ENCODE peak calls at places on chromosomes 6 and 20, in six cellular contexts. One of them, this sample, is unnamed.
A peak's percentile ranks its signal among the peaks of the same experiment; 100 is the strongest.

GRCh38 chr6:166942393-166943168 is 13.8 kb downstream of the RNASET2 start:
- DNase-seq in fibroblast of pulmonary artery: peak; percentile 68
- DNase-seq in colonic mucosa: peak; percentile 19
- DNase-seq in fibroblast of the aortic adventitia: no peak
- DNase-seq in bronchial epithelial cell: no peak
- DNase-seq in CD4-positive, alpha-beta T cell: peak; percentile 55
- DNase-seq in this sample: no peak

GRCh38 chr6:28884423-28885148 is 39.2 kb downstream of the TRIM27 start:
- DNase-seq in CD4-positive, alpha-beta T cell: peak; percentile 67
- DNase-seq in bronchial epithelial cell: no peak
- DNase-seq in fibroblast of the aortic adventitia: no peak
- DNase-seq in fibroblast of pulmonary artery: no peak
- DNase-seq in colonic mucosa: no peak
- DNase-seq in this sample: no peak

GRCh38 chr20:56833427-56833826 is 204.3 kb downstream of the TFAP2C start:
- DNase-seq in fibroblast of pulmonary artery: no peak
- DNase-seq in CD4-positive, alpha-beta T cell: no peak
- DNase-seq in bronchial epithelial cell: no peak
- DNase-seq in fibroblast of the aortic adventitia: no peak
- DNase-seq in colonic mucosa: no peak
- DNase-seq in this sample: no peak

GRCh38 chr6:16769986-16770376 is 8.7 kb upstream of the ATXN1 start:
- DNase-seq in bronchial epithelial cell: no peak
- DNase-seq in fibroblast of the aortic adventitia: peak; percentile 90
- DNase-seq in colonic mucosa: no peak
- DNase-seq in fibroblast of pulmonary artery: peak; percentile 70
- DNase-seq in CD4-positive, alpha-beta T cell: no peak
- DNase-seq in this sample: no peak

GRCh38 chr6:43910638-43911353 is 140.8 kb downstream of the VEGFA start:
- DNase-seq in colonic mucosa: no peak
- DNase-seq in fibroblast of pulmonary artery: peak; percentile 73
- DNase-seq in fibroblast of the aortic adventitia: peak; percentile 93
- DNase-seq in bronchial epithelial cell: peak; percentile 88
- DNase-seq in CD4-positive, alpha-beta T cell: no peak
- DNase-seq in this sample: no peak

GRCh38 chr6:83378621-83379388 is 52.0 kb downstream of the ME1 start:
- DNase-seq in CD4-positive, alpha-beta T cell: no peak
- DNase-seq in colonic mucosa: no peak
- DNase-seq in fibroblast of pulmonary artery: peak; percentile 54
- DNase-seq in fibroblast of the aortic adventitia: peak; percentile 61
- DNase-seq in bronchial epithelial cell: peak; percentile 26
- DNase-seq in this sample: no peak

GRCh38 chr20:39799366-39799965 is 837.3 kb downstream of the DHX35 start:
- DNase-seq in colonic mucosa: no peak
- DNase-seq in CD4-positive, alpha-beta T cell: no peak
- DNase-seq in fibroblast of pulmonary artery: no peak
- DNase-seq in fibroblast of the aortic adventitia: no peak
- DNase-seq in bronchial epithelial cell: no peak
- DNase-seq in this sample: no peak

GRCh38 chr6:44603044-44603686 is 215.7 kb downstream of the CDC5L start:
- DNase-seq in fibroblast of the aortic adventitia: no peak
- DNase-seq in CD4-positive, alpha-beta T cell: no peak
- DNase-seq in bronchial epithelial cell: no peak
- DNase-seq in fibroblast of pulmonary artery: no peak
- DNase-seq in colonic mucosa: no peak
- DNase-seq in this sample: no peak

GRCh38 chr6:67394254-67394653 is 1240.8 kb upstream of the ADGRB3 start:
- DNase-seq in fibroblast of pulmonary artery: no peak
- DNase-seq in colonic mucosa: no peak
- DNase-seq in CD4-positive, alpha-beta T cell: no peak
- DNase-seq in fibroblast of the aortic adventitia: no peak
- DNase-seq in bronchial epithelial cell: no peak
- DNase-seq in this sample: no peak

GRCh38 chr6:16741112-16742016 is 19.9 kb downstream of the ATXN1 start:
- DNase-seq in bronchial epithelial cell: peak; percentile 87
- DNase-seq in fibroblast of pulmonary artery: peak; percentile 91
- DNase-seq in CD4-positive, alpha-beta T cell: no peak
- DNase-seq in fibroblast of the aortic adventitia: peak; percentile 95
- DNase-seq in colonic mucosa: no peak
- DNase-seq in this sample: no peak

GRCh38 chr20:9508240-9508661 is 6.1 kb upstream of the LAMP5 start:
- DNase-seq in CD4-positive, alpha-beta T cell: no peak
- DNase-seq in colonic mucosa: no peak
- DNase-seq in fibroblast of pulmonary artery: no peak
- DNase-seq in bronchial epithelial cell: no peak
- DNase-seq in fibroblast of the aortic adventitia: no peak
- DNase-seq in this sample: no peak

GRCh38 chr6:44495036-44495901 is 107.8 kb downstream of the CDC5L start:
- DNase-seq in bronchial epithelial cell: peak; percentile 54
- DNase-seq in fibroblast of the aortic adventitia: no peak
- DNase-seq in colonic mucosa: no peak
- DNase-seq in fibroblast of pulmonary artery: no peak
- DNase-seq in CD4-positive, alpha-beta T cell: no peak
- DNase-seq in this sample: no peak

GRCh38 chr6:137309078-137309762 is 90.0 kb upstream of the IFNGR1 start:
- DNase-seq in fibroblast of the aortic adventitia: peak; percentile 49
- DNase-seq in bronchial epithelial cell: peak; percentile 91
- DNase-seq in colonic mucosa: peak; percentile 91
- DNase-seq in fibroblast of pulmonary artery: peak; percentile 70
- DNase-seq in CD4-positive, alpha-beta T cell: peak; percentile 3
- DNase-seq in this sample: no peak

GRCh38 chr6:129485746-129486145 is 224.2 kb downstream of the ARHGAP18 start:
- DNase-seq in colonic mucosa: no peak
- DNase-seq in bronchial epithelial cell: no peak
- DNase-seq in fibroblast of pulmonary artery: no peak
- DNase-seq in CD4-positive, alpha-beta T cell: no peak
- DNase-seq in fibroblast of the aortic adventitia: no peak
- DNase-seq in this sample: no peak

GRCh38 chr20:58500256-58500655 is 14.9 kb downstream of the APCDD1L start:
- DNase-seq in CD4-positive, alpha-beta T cell: no peak
- DNase-seq in colonic mucosa: no peak
- DNase-seq in fibroblast of the aortic adventitia: no peak
- DNase-seq in fibroblast of pulmonary artery: no peak
- DNase-seq in bronchial epithelial cell: no peak
- DNase-seq in this sample: no peak

GRCh38 chr6:11710221-11710836 is 68.3 kb downstream of the ADTRP start:
- DNase-seq in fibroblast of the aortic adventitia: no peak
- DNase-seq in colonic mucosa: no peak
- DNase-seq in CD4-positive, alpha-beta T cell: peak; percentile 51
- DNase-seq in fibroblast of pulmonary artery: no peak
- DNase-seq in bronchial epithelial cell: peak; percentile 33
- DNase-seq in this sample: no peak

GRCh38 chr6:138357928-138358327 is 19.8 kb upstream of the SMIM28 start:
- DNase-seq in fibroblast of the aortic adventitia: no peak
- DNase-seq in colonic mucosa: no peak
- DNase-seq in bronchial epithelial cell: no peak
- DNase-seq in CD4-positive, alpha-beta T cell: no peak
- DNase-seq in fibroblast of pulmonary artery: no peak
- DNase-seq in this sample: no peak

GRCh38 chr6:15546591-15546990 is 116.2 kb downstream of the DTNBP1 start:
- DNase-seq in fibroblast of pulmonary artery: no peak
- DNase-seq in fibroblast of the aortic adventitia: no peak
- DNase-seq in bronchial epithelial cell: peak; percentile 30
- DNase-seq in colonic mucosa: no peak
- DNase-seq in CD4-positive, alpha-beta T cell: no peak
- DNase-seq in this sample: no peak

GRCh38 chr20:40532103-40532502 is 156.9 kb downstream of the MAFB start:
- DNase-seq in fibroblast of the aortic adventitia: peak; percentile 3
- DNase-seq in bronchial epithelial cell: peak; percentile 26
- DNase-seq in fibroblast of pulmonary artery: peak; percentile 38
- DNase-seq in colonic mucosa: no peak
- DNase-seq in CD4-positive, alpha-beta T cell: no peak
- DNase-seq in this sample: no peak

GRCh38 chr6:134999107-134999506 is 49.2 kb upstream of the ALDH8A1 start:
- DNase-seq in CD4-positive, alpha-beta T cell: no peak
- DNase-seq in fibroblast of pulmonary artery: no peak
- DNase-seq in fibroblast of the aortic adventitia: no peak
- DNase-seq in colonic mucosa: no peak
- DNase-seq in bronchial epithelial cell: no peak
- DNase-seq in this sample: no peak

GRCh38 chr6:135006386-135006914 is 48.2 kb downstream of the HBS1L start:
- DNase-seq in CD4-positive, alpha-beta T cell: no peak
- DNase-seq in colonic mucosa: no peak
- DNase-seq in bronchial epithelial cell: no peak
- DNase-seq in fibroblast of pulmonary artery: peak; percentile 40
- DNase-seq in fibroblast of the aortic adventitia: peak; percentile 18
- DNase-seq in this sample: no peak

GRCh38 chr6:134997133-134997841 is 47.4 kb upstream of the ALDH8A1 start:
- DNase-seq in fibroblast of the aortic adventitia: no peak
- DNase-seq in CD4-positive, alpha-beta T cell: no peak
- DNase-seq in bronchial epithelial cell: no peak
- DNase-seq in colonic mucosa: no peak
- DNase-seq in fibroblast of pulmonary artery: no peak
- DNase-seq in this sample: no peak

GRCh38 chr6:135002974-135003703 is 51.5 kb downstream of the HBS1L start:
- DNase-seq in CD4-positive, alpha-beta T cell: no peak
- DNase-seq in fibroblast of the aortic adventitia: no peak
- DNase-seq in bronchial epithelial cell: no peak
- DNase-seq in fibroblast of pulmonary artery: no peak
- DNase-seq in colonic mucosa: no peak
- DNase-seq in this sample: no peak

DNA sequence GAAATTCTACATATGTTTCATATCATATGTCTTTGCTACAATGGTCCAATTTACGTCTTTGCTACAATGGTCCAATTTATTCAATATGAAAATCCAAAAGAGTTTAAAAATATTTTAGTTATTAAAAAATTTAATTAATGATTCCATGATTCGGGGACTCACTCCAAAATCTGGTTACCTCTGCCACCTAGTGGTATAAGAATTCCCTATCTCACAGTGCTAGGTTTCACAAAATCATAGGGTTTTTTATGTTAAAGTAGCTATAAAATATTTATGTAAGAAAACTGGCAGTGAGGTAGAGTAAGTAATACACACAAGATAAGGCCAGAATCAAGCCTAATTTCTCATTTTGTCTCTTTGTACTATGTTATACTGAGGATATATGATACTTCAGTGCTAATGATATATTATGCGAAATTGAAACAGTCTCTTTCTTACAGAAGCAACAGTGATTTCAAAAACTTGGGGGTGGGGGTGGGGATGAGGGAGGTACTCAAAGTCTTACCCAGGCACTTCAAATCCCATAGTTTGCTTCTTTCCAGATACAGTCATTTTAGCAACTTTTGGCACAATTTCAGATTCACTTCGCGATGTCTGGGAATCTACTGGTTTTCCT is 52.3 kb downstream of the HBS1L start:
- DNase-seq in bronchial epithelial cell: peak; percentile 36
- DNase-seq in colonic mucosa: no peak
- DNase-seq in CD4-positive, alpha-beta T cell: no peak
- DNase-seq in fibroblast of the aortic adventitia: peak; percentile 46
- DNase-seq in fibroblast of pulmonary artery: peak; percentile 50
- DNase-seq in this sample: no peak
- TF ChIP-seq CTCF in bronchial epithelial cell: peak; percentile 35
- TF ChIP-seq CTCF in colonic mucosa: peak; percentile 49
- TF ChIP-seq CTCF in CD4-positive, alpha-beta T cell: peak; percentile 69
- TF ChIP-seq CTCF in fibroblast of the aortic adventitia: peak; percentile 64
- TF ChIP-seq CTCF in fibroblast of pulmonary artery: peak; percentile 63
- TF ChIP-seq CTCF in this sample: peak; percentile 77

DNA sequence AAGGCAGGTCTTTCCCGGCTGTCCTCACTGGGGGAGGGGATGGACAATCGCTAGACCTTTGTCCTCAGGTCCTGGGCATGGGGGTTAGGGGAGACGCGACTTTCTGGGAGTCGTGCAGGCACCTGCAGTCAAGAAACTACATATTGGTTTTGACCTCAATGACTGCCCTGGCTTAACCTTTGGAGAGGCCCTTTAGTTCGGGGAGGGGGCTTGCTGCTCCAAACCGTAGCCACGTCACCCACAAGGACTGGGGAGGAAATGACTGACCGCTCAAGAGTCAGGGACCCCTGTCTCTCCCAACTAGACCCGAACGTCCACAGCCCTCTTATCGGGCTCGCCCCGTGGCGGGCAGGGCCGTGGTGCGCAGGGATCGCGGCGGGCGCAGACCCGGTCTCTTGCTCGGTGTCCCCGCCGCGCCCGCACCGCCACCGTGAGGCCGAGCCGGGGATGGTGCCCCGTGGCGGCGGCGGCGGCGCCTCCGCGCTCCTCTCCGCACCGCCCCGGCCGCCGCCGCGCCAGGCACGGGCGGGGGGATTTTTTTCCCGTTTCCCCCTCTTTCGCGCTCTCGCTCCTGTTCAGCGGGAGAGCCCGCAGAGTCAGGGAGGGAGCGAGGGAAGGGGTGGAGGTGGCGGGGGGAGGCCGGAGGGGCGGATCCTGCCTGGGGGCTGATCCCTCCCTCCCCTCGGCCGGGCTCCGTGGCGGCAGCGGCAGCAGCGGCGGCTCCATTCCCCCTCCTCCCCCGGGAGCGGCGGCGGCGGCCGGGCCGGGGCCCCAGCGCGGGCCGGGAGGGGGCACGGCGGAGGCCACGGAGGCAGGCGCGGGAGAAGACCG is at the start of gene BRPF3:
- DNase-seq in bronchial epithelial cell: peak; percentile 17
- DNase-seq in CD4-positive, alpha-beta T cell: peak; percentile 72
- DNase-seq in fibroblast of pulmonary artery: peak; percentile 75
- DNase-seq in fibroblast of the aortic adventitia: peak; percentile 68
- DNase-seq in colonic mucosa: peak; percentile 78
- DNase-seq in this sample: peak; percentile 78
- TF ChIP-seq CTCF in bronchial epithelial cell: peak; percentile 47
- TF ChIP-seq CTCF in CD4-positive, alpha-beta T cell: peak; percentile 28
- TF ChIP-seq CTCF in fibroblast of pulmonary artery: peak; percentile 1
- TF ChIP-seq CTCF in fibroblast of the aortic adventitia: peak; percentile 39
- TF ChIP-seq CTCF in colonic mucosa: no peak
- TF ChIP-seq CTCF in this sample: peak; percentile 64

GRCh38 chr20:11917663-11918062 is at the start of gene BTBD3:
- DNase-seq in CD4-positive, alpha-beta T cell: no peak
- DNase-seq in fibroblast of pulmonary artery: peak; percentile 77
- DNase-seq in colonic mucosa: peak; percentile 56
- DNase-seq in fibroblast of the aortic adventitia: peak; percentile 78
- DNase-seq in bronchial epithelial cell: peak; percentile 77
- DNase-seq in this sample: no peak
- TF ChIP-seq CTCF in CD4-positive, alpha-beta T cell: no peak
- TF ChIP-seq CTCF in fibroblast of pulmonary artery: peak; percentile 3
- TF ChIP-seq CTCF in colonic mucosa: no peak
- TF ChIP-seq CTCF in fibroblast of the aortic adventitia: no peak
- TF ChIP-seq CTCF in bronchial epithelial cell: peak; percentile 22
- TF ChIP-seq CTCF in this sample: no peak

DNA sequence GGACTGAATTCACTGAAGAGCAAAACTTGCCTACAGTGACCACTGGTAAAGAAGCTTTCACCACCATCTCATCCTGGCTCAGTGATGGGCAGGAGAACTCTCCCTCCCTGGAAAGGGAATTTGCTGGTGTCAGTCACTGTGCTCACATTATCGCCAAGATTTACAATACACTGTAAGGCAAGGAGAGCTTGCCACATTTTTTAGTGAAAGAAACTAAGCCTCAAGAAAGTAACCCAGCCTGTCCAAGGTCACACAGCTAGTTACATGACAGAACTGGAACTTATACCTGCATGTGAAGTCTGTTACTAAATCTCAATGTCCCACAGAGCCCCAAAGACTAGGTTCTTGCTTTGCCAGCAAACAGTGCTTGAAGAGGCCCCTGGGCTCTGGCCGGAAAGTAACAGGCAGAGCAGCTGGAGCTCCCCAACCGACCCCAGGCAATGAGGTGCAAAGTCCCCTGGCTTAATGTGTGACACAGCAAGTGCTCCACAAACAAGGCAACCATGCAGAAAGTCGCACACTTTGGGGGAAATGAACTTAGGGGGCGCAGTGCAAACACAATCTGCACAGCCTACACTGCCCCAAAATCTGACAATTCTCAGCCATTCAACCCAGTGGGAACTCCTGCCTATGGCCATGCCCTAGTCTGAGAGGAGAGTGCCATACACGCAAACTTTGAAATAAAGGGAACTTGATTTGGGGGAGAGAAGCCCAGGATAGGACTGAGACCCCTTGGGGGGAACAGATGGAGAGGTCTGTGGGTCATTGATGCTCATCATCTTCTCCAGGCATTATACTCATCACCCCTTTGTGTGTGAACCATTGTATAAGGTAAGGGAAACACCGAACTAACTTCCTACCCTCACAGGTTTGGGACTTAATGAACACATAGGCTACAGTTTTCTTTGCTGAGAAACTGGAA is 1.9 kb downstream of the BCL2L1 start:
- DNase-seq in CD4-positive, alpha-beta T cell: no peak
- DNase-seq in bronchial epithelial cell: peak; percentile 22
- DNase-seq in fibroblast of the aortic adventitia: no peak
- DNase-seq in colonic mucosa: peak; percentile 64
- DNase-seq in fibroblast of pulmonary artery: no peak
- DNase-seq in this sample: no peak
- TF ChIP-seq CTCF in CD4-positive, alpha-beta T cell: no peak
- TF ChIP-seq CTCF in bronchial epithelial cell: no peak
- TF ChIP-seq CTCF in fibroblast of the aortic adventitia: no peak
- TF ChIP-seq CTCF in colonic mucosa: no peak
- TF ChIP-seq CTCF in fibroblast of pulmonary artery: no peak
- TF ChIP-seq CTCF in this sample: no peak